ENCODE peak calls at places on chromosomes 1 and 21, in ten cellular contexts. One of them, this sample, is unnamed.

GRCh38 chr1:36857761-36858160 is 176.6 kb downstream of the GRIK3 start:
- DNase-seq in stimulated activated effector memory CD8-positive, alpha-beta T cell treated with anti-CD3 and anti-CD28 coated beads, Interleukin-12 subunit alpha, Interleukin-12 subunit beta, amount 100 ng/mL, for 72 hours: no peak
- DNase-seq in cardiac fibroblast: no peak
- DNase-seq in breast epithelium: no peak
- DNase-seq in hepatocyte: peak
- DNase-seq in activated effector memory CD4-positive, alpha-beta T cell treated with anti-CD3 and anti-CD28 coated beads, Interleukin-2, amount 50 U/mL, for 16 hours: no peak
- DNase-seq in stimulated activated CD8-positive, alpha-beta memory T cell treated with anti-CD3 and anti-CD28 coated beads, Interleukin-15, amount 100 ng/mL, for 4 hours: no peak
- DNase-seq in T-helper 9 cell: no peak
- DNase-seq in NCI-H510A treated with DMSO at 0.1 percent for 48 hours: peak
- DNase-seq in activated CD4-positive, alpha-beta T cell treated with anti-CD3 and anti-CD28 coated beads, Interleukin-2, amount 50 U/mL, for 4 hours: no peak
- DNase-seq in this sample: no peak

GRCh38 chr1:175539986-175540385 is 203.4 kb downstream of the TNR start:
- DNase-seq in T-helper 9 cell: no peak
- DNase-seq in NCI-H510A treated with DMSO at 0.1 percent for 48 hours: no peak
- DNase-seq in cardiac fibroblast: peak
- DNase-seq in stimulated activated CD8-positive, alpha-beta memory T cell treated with anti-CD3 and anti-CD28 coated beads, Interleukin-15, amount 100 ng/mL, for 4 hours: no peak
- DNase-seq in breast epithelium: no peak
- DNase-seq in activated CD4-positive, alpha-beta T cell treated with anti-CD3 and anti-CD28 coated beads, Interleukin-2, amount 50 U/mL, for 4 hours: no peak
- DNase-seq in stimulated activated effector memory CD8-positive, alpha-beta T cell treated with anti-CD3 and anti-CD28 coated beads, Interleukin-12 subunit alpha, Interleukin-12 subunit beta, amount 100 ng/mL, for 72 hours: no peak
- DNase-seq in activated effector memory CD4-positive, alpha-beta T cell treated with anti-CD3 and anti-CD28 coated beads, Interleukin-2, amount 50 U/mL, for 16 hours: no peak
- DNase-seq in hepatocyte: no peak
- DNase-seq in this sample: no peak

GRCh38 chr1:2413495-2414296 is 1.3 kb upstream of the PEX10 start:
- DNase-seq in cardiac fibroblast: no peak
- DNase-seq in activated effector memory CD4-positive, alpha-beta T cell treated with anti-CD3 and anti-CD28 coated beads, Interleukin-2, amount 50 U/mL, for 16 hours: peak
- DNase-seq in activated CD4-positive, alpha-beta T cell treated with anti-CD3 and anti-CD28 coated beads, Interleukin-2, amount 50 U/mL, for 4 hours: no peak
- DNase-seq in stimulated activated CD8-positive, alpha-beta memory T cell treated with anti-CD3 and anti-CD28 coated beads, Interleukin-15, amount 100 ng/mL, for 4 hours: no peak
- DNase-seq in T-helper 9 cell: no peak
- DNase-seq in NCI-H510A treated with DMSO at 0.1 percent for 48 hours: no peak
- DNase-seq in hepatocyte: no peak
- DNase-seq in stimulated activated effector memory CD8-positive, alpha-beta T cell treated with anti-CD3 and anti-CD28 coated beads, Interleukin-12 subunit alpha, Interleukin-12 subunit beta, amount 100 ng/mL, for 72 hours: peak
- DNase-seq in breast epithelium: no peak
- DNase-seq in this sample: no peak

GRCh38 chr1:164587617-164588367 is 28.8 kb downstream of the PBX1 start:
- DNase-seq in breast epithelium: no peak
- DNase-seq in hepatocyte: no peak
- DNase-seq in activated CD4-positive, alpha-beta T cell treated with anti-CD3 and anti-CD28 coated beads, Interleukin-2, amount 50 U/mL, for 4 hours: no peak
- DNase-seq in activated effector memory CD4-positive, alpha-beta T cell treated with anti-CD3 and anti-CD28 coated beads, Interleukin-2, amount 50 U/mL, for 16 hours: no peak
- DNase-seq in stimulated activated effector memory CD8-positive, alpha-beta T cell treated with anti-CD3 and anti-CD28 coated beads, Interleukin-12 subunit alpha, Interleukin-12 subunit beta, amount 100 ng/mL, for 72 hours: no peak
- DNase-seq in NCI-H510A treated with DMSO at 0.1 percent for 48 hours: peak
- DNase-seq in stimulated activated CD8-positive, alpha-beta memory T cell treated with anti-CD3 and anti-CD28 coated beads, Interleukin-15, amount 100 ng/mL, for 4 hours: no peak
- DNase-seq in T-helper 9 cell: no peak
- DNase-seq in cardiac fibroblast: no peak
- DNase-seq in this sample: no peak

GRCh38 chr1:182193908-182194550 is 132.5 kb upstream of the ZNF648 start:
- DNase-seq in T-helper 9 cell: no peak
- DNase-seq in cardiac fibroblast: no peak
- DNase-seq in activated CD4-positive, alpha-beta T cell treated with anti-CD3 and anti-CD28 coated beads, Interleukin-2, amount 50 U/mL, for 4 hours: no peak
- DNase-seq in stimulated activated CD8-positive, alpha-beta memory T cell treated with anti-CD3 and anti-CD28 coated beads, Interleukin-15, amount 100 ng/mL, for 4 hours: no peak
- DNase-seq in hepatocyte: no peak
- DNase-seq in NCI-H510A treated with DMSO at 0.1 percent for 48 hours: no peak
- DNase-seq in breast epithelium: no peak
- DNase-seq in stimulated activated effector memory CD8-positive, alpha-beta T cell treated with anti-CD3 and anti-CD28 coated beads, Interleukin-12 subunit alpha, Interleukin-12 subunit beta, amount 100 ng/mL, for 72 hours: no peak
- DNase-seq in activated effector memory CD4-positive, alpha-beta T cell treated with anti-CD3 and anti-CD28 coated beads, Interleukin-2, amount 50 U/mL, for 16 hours: no peak
- DNase-seq in this sample: no peak

GRCh38 chr1:84037758-84038611 is 39.1 kb upstream of the TTLL7 start:
- DNase-seq in activated CD4-positive, alpha-beta T cell treated with anti-CD3 and anti-CD28 coated beads, Interleukin-2, amount 50 U/mL, for 4 hours: no peak
- DNase-seq in T-helper 9 cell: no peak
- DNase-seq in breast epithelium: no peak
- DNase-seq in stimulated activated effector memory CD8-positive, alpha-beta T cell treated with anti-CD3 and anti-CD28 coated beads, Interleukin-12 subunit alpha, Interleukin-12 subunit beta, amount 100 ng/mL, for 72 hours: no peak
- DNase-seq in stimulated activated CD8-positive, alpha-beta memory T cell treated with anti-CD3 and anti-CD28 coated beads, Interleukin-15, amount 100 ng/mL, for 4 hours: no peak
- DNase-seq in activated effector memory CD4-positive, alpha-beta T cell treated with anti-CD3 and anti-CD28 coated beads, Interleukin-2, amount 50 U/mL, for 16 hours: no peak
- DNase-seq in cardiac fibroblast: no peak
- DNase-seq in NCI-H510A treated with DMSO at 0.1 percent for 48 hours: no peak
- DNase-seq in hepatocyte: no peak
- DNase-seq in this sample: no peak

GRCh38 chr1:65255088-65256050 is 54.0 kb upstream of the DNAJC6 start:
- DNase-seq in stimulated activated CD8-positive, alpha-beta memory T cell treated with anti-CD3 and anti-CD28 coated beads, Interleukin-15, amount 100 ng/mL, for 4 hours: no peak
- DNase-seq in activated effector memory CD4-positive, alpha-beta T cell treated with anti-CD3 and anti-CD28 coated beads, Interleukin-2, amount 50 U/mL, for 16 hours: no peak
- DNase-seq in cardiac fibroblast: peak
- DNase-seq in breast epithelium: no peak
- DNase-seq in hepatocyte: peak
- DNase-seq in T-helper 9 cell: no peak
- DNase-seq in stimulated activated effector memory CD8-positive, alpha-beta T cell treated with anti-CD3 and anti-CD28 coated beads, Interleukin-12 subunit alpha, Interleukin-12 subunit beta, amount 100 ng/mL, for 72 hours: no peak
- DNase-seq in activated CD4-positive, alpha-beta T cell treated with anti-CD3 and anti-CD28 coated beads, Interleukin-2, amount 50 U/mL, for 4 hours: no peak
- DNase-seq in NCI-H510A treated with DMSO at 0.1 percent for 48 hours: peak
- DNase-seq in this sample: no peak

GRCh38 chr1:31577515-31578191 is 1.3 kb downstream of the TINAGL1 start:
- DNase-seq in activated CD4-positive, alpha-beta T cell treated with anti-CD3 and anti-CD28 coated beads, Interleukin-2, amount 50 U/mL, for 4 hours: no peak
- DNase-seq in NCI-H510A treated with DMSO at 0.1 percent for 48 hours: no peak
- DNase-seq in cardiac fibroblast: peak
- DNase-seq in breast epithelium: no peak
- DNase-seq in T-helper 9 cell: no peak
- DNase-seq in stimulated activated effector memory CD8-positive, alpha-beta T cell treated with anti-CD3 and anti-CD28 coated beads, Interleukin-12 subunit alpha, Interleukin-12 subunit beta, amount 100 ng/mL, for 72 hours: no peak
- DNase-seq in activated effector memory CD4-positive, alpha-beta T cell treated with anti-CD3 and anti-CD28 coated beads, Interleukin-2, amount 50 U/mL, for 16 hours: no peak
- DNase-seq in hepatocyte: no peak
- DNase-seq in stimulated activated CD8-positive, alpha-beta memory T cell treated with anti-CD3 and anti-CD28 coated beads, Interleukin-15, amount 100 ng/mL, for 4 hours: no peak
- DNase-seq in this sample: no peak

GRCh38 chr1:110337704-110338199 is 1.4 kb upstream of the RBM15 start:
- DNase-seq in stimulated activated effector memory CD8-positive, alpha-beta T cell treated with anti-CD3 and anti-CD28 coated beads, Interleukin-12 subunit alpha, Interleukin-12 subunit beta, amount 100 ng/mL, for 72 hours: peak
- DNase-seq in hepatocyte: peak
- DNase-seq in breast epithelium: peak
- DNase-seq in activated effector memory CD4-positive, alpha-beta T cell treated with anti-CD3 and anti-CD28 coated beads, Interleukin-2, amount 50 U/mL, for 16 hours: peak
- DNase-seq in activated CD4-positive, alpha-beta T cell treated with anti-CD3 and anti-CD28 coated beads, Interleukin-2, amount 50 U/mL, for 4 hours: peak
- DNase-seq in NCI-H510A treated with DMSO at 0.1 percent for 48 hours: peak
- DNase-seq in T-helper 9 cell: peak
- DNase-seq in stimulated activated CD8-positive, alpha-beta memory T cell treated with anti-CD3 and anti-CD28 coated beads, Interleukin-15, amount 100 ng/mL, for 4 hours: no peak
- DNase-seq in cardiac fibroblast: no peak
- DNase-seq in this sample: peak

GRCh38 chr1:206754011-206754410 is 16.6 kb upstream of the IL19 start:
- DNase-seq in activated CD4-positive, alpha-beta T cell treated with anti-CD3 and anti-CD28 coated beads, Interleukin-2, amount 50 U/mL, for 4 hours: no peak
- DNase-seq in hepatocyte: no peak
- DNase-seq in breast epithelium: no peak
- DNase-seq in T-helper 9 cell: no peak
- DNase-seq in NCI-H510A treated with DMSO at 0.1 percent for 48 hours: no peak
- DNase-seq in cardiac fibroblast: peak
- DNase-seq in stimulated activated effector memory CD8-positive, alpha-beta T cell treated with anti-CD3 and anti-CD28 coated beads, Interleukin-12 subunit alpha, Interleukin-12 subunit beta, amount 100 ng/mL, for 72 hours: no peak
- DNase-seq in stimulated activated CD8-positive, alpha-beta memory T cell treated with anti-CD3 and anti-CD28 coated beads, Interleukin-15, amount 100 ng/mL, for 4 hours: no peak
- DNase-seq in activated effector memory CD4-positive, alpha-beta T cell treated with anti-CD3 and anti-CD28 coated beads, Interleukin-2, amount 50 U/mL, for 16 hours: no peak
- DNase-seq in this sample: no peak

GRCh38 chr1:223741861-223742260 is 29.5 kb downstream of the CAPN2 start:
- DNase-seq in stimulated activated effector memory CD8-positive, alpha-beta T cell treated with anti-CD3 and anti-CD28 coated beads, Interleukin-12 subunit alpha, Interleukin-12 subunit beta, amount 100 ng/mL, for 72 hours: no peak
- DNase-seq in hepatocyte: no peak
- DNase-seq in stimulated activated CD8-positive, alpha-beta memory T cell treated with anti-CD3 and anti-CD28 coated beads, Interleukin-15, amount 100 ng/mL, for 4 hours: no peak
- DNase-seq in T-helper 9 cell: no peak
- DNase-seq in activated CD4-positive, alpha-beta T cell treated with anti-CD3 and anti-CD28 coated beads, Interleukin-2, amount 50 U/mL, for 4 hours: no peak
- DNase-seq in activated effector memory CD4-positive, alpha-beta T cell treated with anti-CD3 and anti-CD28 coated beads, Interleukin-2, amount 50 U/mL, for 16 hours: no peak
- DNase-seq in breast epithelium: no peak
- DNase-seq in cardiac fibroblast: no peak
- DNase-seq in NCI-H510A treated with DMSO at 0.1 percent for 48 hours: no peak
- DNase-seq in this sample: no peak

GRCh38 chr21:44585892-44586291 is 5.5 kb upstream of the KRTAP10-5 start:
- DNase-seq in activated effector memory CD4-positive, alpha-beta T cell treated with anti-CD3 and anti-CD28 coated beads, Interleukin-2, amount 50 U/mL, for 16 hours: no peak
- DNase-seq in stimulated activated effector memory CD8-positive, alpha-beta T cell treated with anti-CD3 and anti-CD28 coated beads, Interleukin-12 subunit alpha, Interleukin-12 subunit beta, amount 100 ng/mL, for 72 hours: no peak
- DNase-seq in hepatocyte: no peak
- DNase-seq in NCI-H510A treated with DMSO at 0.1 percent for 48 hours: no peak
- DNase-seq in T-helper 9 cell: no peak
- DNase-seq in stimulated activated CD8-positive, alpha-beta memory T cell treated with anti-CD3 and anti-CD28 coated beads, Interleukin-15, amount 100 ng/mL, for 4 hours: no peak
- DNase-seq in activated CD4-positive, alpha-beta T cell treated with anti-CD3 and anti-CD28 coated beads, Interleukin-2, amount 50 U/mL, for 4 hours: no peak
- DNase-seq in cardiac fibroblast: no peak
- DNase-seq in breast epithelium: no peak
- DNase-seq in this sample: no peak

GRCh38 chr1:15692121-15692682 is 8.1 kb downstream of the PLEKHM2 start:
- DNase-seq in NCI-H510A treated with DMSO at 0.1 percent for 48 hours: no peak
- DNase-seq in stimulated activated CD8-positive, alpha-beta memory T cell treated with anti-CD3 and anti-CD28 coated beads, Interleukin-15, amount 100 ng/mL, for 4 hours: no peak
- DNase-seq in stimulated activated effector memory CD8-positive, alpha-beta T cell treated with anti-CD3 and anti-CD28 coated beads, Interleukin-12 subunit alpha, Interleukin-12 subunit beta, amount 100 ng/mL, for 72 hours: no peak
- DNase-seq in cardiac fibroblast: no peak
- DNase-seq in T-helper 9 cell: no peak
- DNase-seq in breast epithelium: no peak
- DNase-seq in hepatocyte: no peak
- DNase-seq in activated effector memory CD4-positive, alpha-beta T cell treated with anti-CD3 and anti-CD28 coated beads, Interleukin-2, amount 50 U/mL, for 16 hours: no peak
- DNase-seq in activated CD4-positive, alpha-beta T cell treated with anti-CD3 and anti-CD28 coated beads, Interleukin-2, amount 50 U/mL, for 4 hours: no peak
- DNase-seq in this sample: no peak

GRCh38 chr1:154349121-154349520 is 23.8 kb downstream of the ATP8B2 start:
- DNase-seq in stimulated activated effector memory CD8-positive, alpha-beta T cell treated with anti-CD3 and anti-CD28 coated beads, Interleukin-12 subunit alpha, Interleukin-12 subunit beta, amount 100 ng/mL, for 72 hours: no peak
- DNase-seq in T-helper 9 cell: no peak
- DNase-seq in NCI-H510A treated with DMSO at 0.1 percent for 48 hours: no peak
- DNase-seq in activated effector memory CD4-positive, alpha-beta T cell treated with anti-CD3 and anti-CD28 coated beads, Interleukin-2, amount 50 U/mL, for 16 hours: no peak
- DNase-seq in stimulated activated CD8-positive, alpha-beta memory T cell treated with anti-CD3 and anti-CD28 coated beads, Interleukin-15, amount 100 ng/mL, for 4 hours: no peak
- DNase-seq in activated CD4-positive, alpha-beta T cell treated with anti-CD3 and anti-CD28 coated beads, Interleukin-2, amount 50 U/mL, for 4 hours: no peak
- DNase-seq in breast epithelium: no peak
- DNase-seq in cardiac fibroblast: no peak
- DNase-seq in hepatocyte: no peak
- DNase-seq in this sample: no peak

GRCh38 chr1:44536357-44536756 is 131.3 kb downstream of the RNF220 start:
- DNase-seq in activated effector memory CD4-positive, alpha-beta T cell treated with anti-CD3 and anti-CD28 coated beads, Interleukin-2, amount 50 U/mL, for 16 hours: no peak
- DNase-seq in NCI-H510A treated with DMSO at 0.1 percent for 48 hours: no peak
- DNase-seq in stimulated activated CD8-positive, alpha-beta memory T cell treated with anti-CD3 and anti-CD28 coated beads, Interleukin-15, amount 100 ng/mL, for 4 hours: no peak
- DNase-seq in stimulated activated effector memory CD8-positive, alpha-beta T cell treated with anti-CD3 and anti-CD28 coated beads, Interleukin-12 subunit alpha, Interleukin-12 subunit beta, amount 100 ng/mL, for 72 hours: no peak
- DNase-seq in hepatocyte: no peak
- DNase-seq in T-helper 9 cell: no peak
- DNase-seq in activated CD4-positive, alpha-beta T cell treated with anti-CD3 and anti-CD28 coated beads, Interleukin-2, amount 50 U/mL, for 4 hours: no peak
- DNase-seq in breast epithelium: no peak
- DNase-seq in cardiac fibroblast: no peak
- DNase-seq in this sample: no peak

GRCh38 chr1:30966690-30967369 is 58.3 kb upstream of the SDC3 start:
- DNase-seq in cardiac fibroblast: peak
- DNase-seq in hepatocyte: peak
- DNase-seq in T-helper 9 cell: no peak
- DNase-seq in breast epithelium: no peak
- DNase-seq in stimulated activated effector memory CD8-positive, alpha-beta T cell treated with anti-CD3 and anti-CD28 coated beads, Interleukin-12 subunit alpha, Interleukin-12 subunit beta, amount 100 ng/mL, for 72 hours: no peak
- DNase-seq in activated effector memory CD4-positive, alpha-beta T cell treated with anti-CD3 and anti-CD28 coated beads, Interleukin-2, amount 50 U/mL, for 16 hours: no peak
- DNase-seq in NCI-H510A treated with DMSO at 0.1 percent for 48 hours: no peak
- DNase-seq in stimulated activated CD8-positive, alpha-beta memory T cell treated with anti-CD3 and anti-CD28 coated beads, Interleukin-15, amount 100 ng/mL, for 4 hours: no peak
- DNase-seq in activated CD4-positive, alpha-beta T cell treated with anti-CD3 and anti-CD28 coated beads, Interleukin-2, amount 50 U/mL, for 4 hours: no peak
- DNase-seq in this sample: no peak

GRCh38 chr1:39394598-39394997 is 96.8 kb upstream of the BMP8A start:
- DNase-seq in cardiac fibroblast: no peak
- DNase-seq in stimulated activated CD8-positive, alpha-beta memory T cell treated with anti-CD3 and anti-CD28 coated beads, Interleukin-15, amount 100 ng/mL, for 4 hours: peak
- DNase-seq in hepatocyte: peak
- DNase-seq in stimulated activated effector memory CD8-positive, alpha-beta T cell treated with anti-CD3 and anti-CD28 coated beads, Interleukin-12 subunit alpha, Interleukin-12 subunit beta, amount 100 ng/mL, for 72 hours: no peak
- DNase-seq in activated effector memory CD4-positive, alpha-beta T cell treated with anti-CD3 and anti-CD28 coated beads, Interleukin-2, amount 50 U/mL, for 16 hours: peak
- DNase-seq in activated CD4-positive, alpha-beta T cell treated with anti-CD3 and anti-CD28 coated beads, Interleukin-2, amount 50 U/mL, for 4 hours: no peak
- DNase-seq in NCI-H510A treated with DMSO at 0.1 percent for 48 hours: peak
- DNase-seq in breast epithelium: no peak
- DNase-seq in T-helper 9 cell: peak
- DNase-seq in this sample: no peak

GRCh38 chr1:236284291-236284711 is 2.5 kb upstream of the ERO1B start:
- DNase-seq in cardiac fibroblast: no peak
- DNase-seq in activated CD4-positive, alpha-beta T cell treated with anti-CD3 and anti-CD28 coated beads, Interleukin-2, amount 50 U/mL, for 4 hours: no peak
- DNase-seq in NCI-H510A treated with DMSO at 0.1 percent for 48 hours: no peak
- DNase-seq in T-helper 9 cell: no peak
- DNase-seq in hepatocyte: no peak
- DNase-seq in breast epithelium: no peak
- DNase-seq in stimulated activated CD8-positive, alpha-beta memory T cell treated with anti-CD3 and anti-CD28 coated beads, Interleukin-15, amount 100 ng/mL, for 4 hours: no peak
- DNase-seq in stimulated activated effector memory CD8-positive, alpha-beta T cell treated with anti-CD3 and anti-CD28 coated beads, Interleukin-12 subunit alpha, Interleukin-12 subunit beta, amount 100 ng/mL, for 72 hours: peak
- DNase-seq in activated effector memory CD4-positive, alpha-beta T cell treated with anti-CD3 and anti-CD28 coated beads, Interleukin-2, amount 50 U/mL, for 16 hours: no peak
- DNase-seq in this sample: no peak

GRCh38 chr1:160460683-160461287 is 60.4 kb downstream of the VANGL2 start:
- DNase-seq in cardiac fibroblast: no peak
- DNase-seq in breast epithelium: no peak
- DNase-seq in hepatocyte: no peak
- DNase-seq in activated CD4-positive, alpha-beta T cell treated with anti-CD3 and anti-CD28 coated beads, Interleukin-2, amount 50 U/mL, for 4 hours: peak
- DNase-seq in stimulated activated effector memory CD8-positive, alpha-beta T cell treated with anti-CD3 and anti-CD28 coated beads, Interleukin-12 subunit alpha, Interleukin-12 subunit beta, amount 100 ng/mL, for 72 hours: no peak
- DNase-seq in stimulated activated CD8-positive, alpha-beta memory T cell treated with anti-CD3 and anti-CD28 coated beads, Interleukin-15, amount 100 ng/mL, for 4 hours: no peak
- DNase-seq in activated effector memory CD4-positive, alpha-beta T cell treated with anti-CD3 and anti-CD28 coated beads, Interleukin-2, amount 50 U/mL, for 16 hours: peak
- DNase-seq in NCI-H510A treated with DMSO at 0.1 percent for 48 hours: no peak
- DNase-seq in T-helper 9 cell: no peak
- DNase-seq in this sample: peak

GRCh38 chr21:17903029-17903806 is 84.1 kb upstream of the C21orf91 start:
- DNase-seq in breast epithelium: no peak
- DNase-seq in T-helper 9 cell: no peak
- DNase-seq in stimulated activated effector memory CD8-positive, alpha-beta T cell treated with anti-CD3 and anti-CD28 coated beads, Interleukin-12 subunit alpha, Interleukin-12 subunit beta, amount 100 ng/mL, for 72 hours: no peak
- DNase-seq in activated CD4-positive, alpha-beta T cell treated with anti-CD3 and anti-CD28 coated beads, Interleukin-2, amount 50 U/mL, for 4 hours: no peak
- DNase-seq in stimulated activated CD8-positive, alpha-beta memory T cell treated with anti-CD3 and anti-CD28 coated beads, Interleukin-15, amount 100 ng/mL, for 4 hours: no peak
- DNase-seq in NCI-H510A treated with DMSO at 0.1 percent for 48 hours: peak
- DNase-seq in activated effector memory CD4-positive, alpha-beta T cell treated with anti-CD3 and anti-CD28 coated beads, Interleukin-2, amount 50 U/mL, for 16 hours: no peak
- DNase-seq in hepatocyte: peak
- DNase-seq in cardiac fibroblast: peak
- DNase-seq in this sample: no peak

GRCh38 chr1:29635073-29635335 is 398.7 kb downstream of the PTPRU start:
- DNase-seq in NCI-H510A treated with DMSO at 0.1 percent for 48 hours: no peak
- DNase-seq in hepatocyte: no peak
- DNase-seq in breast epithelium: peak
- DNase-seq in cardiac fibroblast: no peak
- DNase-seq in T-helper 9 cell: no peak
- DNase-seq in stimulated activated CD8-positive, alpha-beta memory T cell treated with anti-CD3 and anti-CD28 coated beads, Interleukin-15, amount 100 ng/mL, for 4 hours: no peak
- DNase-seq in activated CD4-positive, alpha-beta T cell treated with anti-CD3 and anti-CD28 coated beads, Interleukin-2, amount 50 U/mL, for 4 hours: no peak
- DNase-seq in stimulated activated effector memory CD8-positive, alpha-beta T cell treated with anti-CD3 and anti-CD28 coated beads, Interleukin-12 subunit alpha, Interleukin-12 subunit beta, amount 100 ng/mL, for 72 hours: no peak
- DNase-seq in activated effector memory CD4-positive, alpha-beta T cell treated with anti-CD3 and anti-CD28 coated beads, Interleukin-2, amount 50 U/mL, for 16 hours: no peak
- DNase-seq in this sample: no peak

GRCh38 chr1:21904725-21905520 is 32.2 kb downstream of the HSPG2 start:
- DNase-seq in breast epithelium: peak
- DNase-seq in stimulated activated CD8-positive, alpha-beta memory T cell treated with anti-CD3 and anti-CD28 coated beads, Interleukin-15, amount 100 ng/mL, for 4 hours: peak
- DNase-seq in T-helper 9 cell: no peak
- DNase-seq in activated effector memory CD4-positive, alpha-beta T cell treated with anti-CD3 and anti-CD28 coated beads, Interleukin-2, amount 50 U/mL, for 16 hours: no peak
- DNase-seq in stimulated activated effector memory CD8-positive, alpha-beta T cell treated with anti-CD3 and anti-CD28 coated beads, Interleukin-12 subunit alpha, Interleukin-12 subunit beta, amount 100 ng/mL, for 72 hours: no peak
- DNase-seq in cardiac fibroblast: peak
- DNase-seq in hepatocyte: peak
- DNase-seq in activated CD4-positive, alpha-beta T cell treated with anti-CD3 and anti-CD28 coated beads, Interleukin-2, amount 50 U/mL, for 4 hours: peak
- DNase-seq in NCI-H510A treated with DMSO at 0.1 percent for 48 hours: no peak
- DNase-seq in this sample: peak

GRCh38 chr1:165114022-165114888 is 242.3 kb downstream of the LMX1A start:
- DNase-seq in hepatocyte: peak
- DNase-seq in stimulated activated effector memory CD8-positive, alpha-beta T cell treated with anti-CD3 and anti-CD28 coated beads, Interleukin-12 subunit alpha, Interleukin-12 subunit beta, amount 100 ng/mL, for 72 hours: no peak
- DNase-seq in NCI-H510A treated with DMSO at 0.1 percent for 48 hours: peak
- DNase-seq in T-helper 9 cell: no peak
- DNase-seq in activated effector memory CD4-positive, alpha-beta T cell treated with anti-CD3 and anti-CD28 coated beads, Interleukin-2, amount 50 U/mL, for 16 hours: no peak
- DNase-seq in activated CD4-positive, alpha-beta T cell treated with anti-CD3 and anti-CD28 coated beads, Interleukin-2, amount 50 U/mL, for 4 hours: no peak
- DNase-seq in stimulated activated CD8-positive, alpha-beta memory T cell treated with anti-CD3 and anti-CD28 coated beads, Interleukin-15, amount 100 ng/mL, for 4 hours: no peak
- DNase-seq in breast epithelium: no peak
- DNase-seq in cardiac fibroblast: peak
- DNase-seq in this sample: no peak

GRCh38 chr1:245160976-245161375 is 6.2 kb downstream of the KIF26B start:
- DNase-seq in NCI-H510A treated with DMSO at 0.1 percent for 48 hours: no peak
- DNase-seq in T-helper 9 cell: no peak
- DNase-seq in activated effector memory CD4-positive, alpha-beta T cell treated with anti-CD3 and anti-CD28 coated beads, Interleukin-2, amount 50 U/mL, for 16 hours: no peak
- DNase-seq in hepatocyte: no peak
- DNase-seq in stimulated activated CD8-positive, alpha-beta memory T cell treated with anti-CD3 and anti-CD28 coated beads, Interleukin-15, amount 100 ng/mL, for 4 hours: no peak
- DNase-seq in breast epithelium: no peak
- DNase-seq in cardiac fibroblast: no peak
- DNase-seq in stimulated activated effector memory CD8-positive, alpha-beta T cell treated with anti-CD3 and anti-CD28 coated beads, Interleukin-12 subunit alpha, Interleukin-12 subunit beta, amount 100 ng/mL, for 72 hours: no peak
- DNase-seq in activated CD4-positive, alpha-beta T cell treated with anti-CD3 and anti-CD28 coated beads, Interleukin-2, amount 50 U/mL, for 4 hours: no peak
- DNase-seq in this sample: no peak

GRCh38 chr1:55876276-55877060 is 661.3 kb upstream of the USP24 start:
- DNase-seq in activated effector memory CD4-positive, alpha-beta T cell treated with anti-CD3 and anti-CD28 coated beads, Interleukin-2, amount 50 U/mL, for 16 hours: no peak
- DNase-seq in cardiac fibroblast: peak
- DNase-seq in hepatocyte: no peak
- DNase-seq in breast epithelium: no peak
- DNase-seq in stimulated activated effector memory CD8-positive, alpha-beta T cell treated with anti-CD3 and anti-CD28 coated beads, Interleukin-12 subunit alpha, Interleukin-12 subunit beta, amount 100 ng/mL, for 72 hours: no peak
- DNase-seq in activated CD4-positive, alpha-beta T cell treated with anti-CD3 and anti-CD28 coated beads, Interleukin-2, amount 50 U/mL, for 4 hours: no peak
- DNase-seq in NCI-H510A treated with DMSO at 0.1 percent for 48 hours: peak
- DNase-seq in T-helper 9 cell: no peak
- DNase-seq in stimulated activated CD8-positive, alpha-beta memory T cell treated with anti-CD3 and anti-CD28 coated beads, Interleukin-15, amount 100 ng/mL, for 4 hours: no peak
- DNase-seq in this sample: no peak

GRCh38 chr1:109161836-109162606 is 48.1 kb downstream of the ELAPOR1 start:
- DNase-seq in T-helper 9 cell: no peak
- DNase-seq in breast epithelium: no peak
- DNase-seq in NCI-H510A treated with DMSO at 0.1 percent for 48 hours: no peak
- DNase-seq in stimulated activated CD8-positive, alpha-beta memory T cell treated with anti-CD3 and anti-CD28 coated beads, Interleukin-15, amount 100 ng/mL, for 4 hours: no peak
- DNase-seq in stimulated activated effector memory CD8-positive, alpha-beta T cell treated with anti-CD3 and anti-CD28 coated beads, Interleukin-12 subunit alpha, Interleukin-12 subunit beta, amount 100 ng/mL, for 72 hours: peak
- DNase-seq in activated effector memory CD4-positive, alpha-beta T cell treated with anti-CD3 and anti-CD28 coated beads, Interleukin-2, amount 50 U/mL, for 16 hours: no peak
- DNase-seq in hepatocyte: peak
- DNase-seq in activated CD4-positive, alpha-beta T cell treated with anti-CD3 and anti-CD28 coated beads, Interleukin-2, amount 50 U/mL, for 4 hours: no peak
- DNase-seq in cardiac fibroblast: peak
- DNase-seq in this sample: no peak

GRCh38 chr1:175792126-175792525 is 48.7 kb upstream of the TNR start:
- DNase-seq in stimulated activated effector memory CD8-positive, alpha-beta T cell treated with anti-CD3 and anti-CD28 coated beads, Interleukin-12 subunit alpha, Interleukin-12 subunit beta, amount 100 ng/mL, for 72 hours: no peak
- DNase-seq in activated CD4-positive, alpha-beta T cell treated with anti-CD3 and anti-CD28 coated beads, Interleukin-2, amount 50 U/mL, for 4 hours: no peak
- DNase-seq in breast epithelium: no peak
- DNase-seq in cardiac fibroblast: no peak
- DNase-seq in T-helper 9 cell: no peak
- DNase-seq in hepatocyte: no peak
- DNase-seq in stimulated activated CD8-positive, alpha-beta memory T cell treated with anti-CD3 and anti-CD28 coated beads, Interleukin-15, amount 100 ng/mL, for 4 hours: no peak
- DNase-seq in activated effector memory CD4-positive, alpha-beta T cell treated with anti-CD3 and anti-CD28 coated beads, Interleukin-2, amount 50 U/mL, for 16 hours: no peak
- DNase-seq in NCI-H510A treated with DMSO at 0.1 percent for 48 hours: peak
- DNase-seq in this sample: no peak

GRCh38 chr1:3676581-3677410 is 24.5 kb downstream of the TP73 start:
- DNase-seq in T-helper 9 cell: no peak
- DNase-seq in activated CD4-positive, alpha-beta T cell treated with anti-CD3 and anti-CD28 coated beads, Interleukin-2, amount 50 U/mL, for 4 hours: no peak
- DNase-seq in stimulated activated CD8-positive, alpha-beta memory T cell treated with anti-CD3 and anti-CD28 coated beads, Interleukin-15, amount 100 ng/mL, for 4 hours: no peak
- DNase-seq in activated effector memory CD4-positive, alpha-beta T cell treated with anti-CD3 and anti-CD28 coated beads, Interleukin-2, amount 50 U/mL, for 16 hours: no peak
- DNase-seq in cardiac fibroblast: no peak
- DNase-seq in NCI-H510A treated with DMSO at 0.1 percent for 48 hours: no peak
- DNase-seq in breast epithelium: no peak
- DNase-seq in stimulated activated effector memory CD8-positive, alpha-beta T cell treated with anti-CD3 and anti-CD28 coated beads, Interleukin-12 subunit alpha, Interleukin-12 subunit beta, amount 100 ng/mL, for 72 hours: peak
- DNase-seq in hepatocyte: no peak
- DNase-seq in this sample: no peak

This sample was measured in stimulated activated CD4-positive, alpha-beta T cell treated with anti-CD3 and anti-CD28 coated beads, Interleukin-4, amount 100 ng/mL, for 4 hours.